ENCODE peak calls at places on chromosomes 2 and 18, in ten cellular contexts. J, I, X, W, L, P, N, H, F and R are unnamed samples. For H3K27me3, the result is how much of the 10 kb centered on the place peaks cover.

GRCh38 chr2:200086911-200087310 is 131.5 kb downstream of the MAIP1 start:
- DNase-seq in J (no peak), I (no peak), X (no peak), W (peak), L (no peak), P (no peak), N (no peak), H (no peak), F (no peak), R (no peak)

GRCh38 chr2:54577944-54578667 is 122.0 kb downstream of the SPTBN1 start:
- DNase-seq in J (no peak), I (no peak), X (no peak), W (no peak), L (no peak), P (no peak), N (no peak), H (no peak), F (no peak), R (no peak)

GRCh38 chr2:63628543-63628942 is 39.8 kb downstream of the MDH1 start:
- DNase-seq in J (no peak), I (no peak), X (no peak), W (no peak), L (no peak), P (no peak), N (no peak), H (no peak), F (no peak), R (no peak)

GRCh38 chr2:102048465-102048864 is 56.7 kb downstream of the IL1R2 start:
- DNase-seq in J (no peak), I (no peak), X (no peak), W (no peak), L (no peak), P (no peak), N (peak), H (peak), F (no peak), R (no peak)

GRCh38 chr18:34801769-34802168 is 91.7 kb downstream of the DTNA start:
- DNase-seq in J (no peak), I (no peak), X (no peak), W (no peak), L (no peak), P (no peak), N (peak), H (no peak), F (no peak), R (no peak)

GRCh38 chr2:69973335-69973735 is 11.9 kb upstream of the ASPRV1 start:
- DNase-seq in J (no peak), I (peak), X (no peak), W (no peak), L (peak), P (peak), N (peak), H (peak), F (no peak), R (peak)

GRCh38 chr18:55256568-55257289 is 297.5 kb upstream of the CCDC68 start:
- DNase-seq in J (no peak), I (no peak), X (no peak), W (no peak), L (no peak), P (no peak), N (no peak), H (no peak), F (no peak), R (no peak)

GRCh38 chr2:1207962-1208510 is 205.2 kb upstream of the TPO start:
- DNase-seq in J (no peak), I (no peak), X (no peak), W (no peak), L (no peak), P (no peak), N (no peak), H (no peak), F (no peak), R (no peak)

GRCh38 chr2:18077211-18077610 is 198.7 kb downstream of the KCNS3 start:
- DNase-seq in J (no peak), I (no peak), X (no peak), W (no peak), L (no peak), P (no peak), N (no peak), H (no peak), F (no peak), R (no peak)

GRCh38 chr2:173496746-173497145 is 142.1 kb downstream of the CDCA7 start:
- DNase-seq in J (no peak), I (peak), X (no peak), W (no peak), L (peak), P (no peak), N (peak), H (no peak), F (no peak), R (no peak)

GRCh38 chr2:120678251-120678650 is 57.4 kb upstream of the GLI2 start:
- DNase-seq in J (no peak), I (no peak), X (no peak), W (no peak), L (no peak), P (peak), N (peak), H (peak), F (no peak), R (no peak)

GRCh38 chr18:53018791-53019190 is 678.8 kb downstream of the DCC start:
- DNase-seq in J (no peak), I (no peak), X (no peak), W (no peak), L (no peak), P (no peak), N (no peak), H (no peak), F (no peak), R (no peak)

GRCh38 chr2:173511942-173512341 is 157.3 kb downstream of the CDCA7 start:
- DNase-seq in J (no peak), I (no peak), X (no peak), W (no peak), L (no peak), P (no peak), N (peak), H (no peak), F (no peak), R (no peak)

GRCh38 chr18:6633370-6633769 is 96.1 kb upstream of the ARHGAP28 start:
- DNase-seq in J (no peak), I (no peak), X (no peak), W (no peak), L (no peak), P (no peak), N (no peak), H (no peak), F (no peak), R (no peak)

GRCh38 chr2:124145982-124146381 is 120.9 kb downstream of the CNTNAP5 start:
- DNase-seq in J (no peak), I (no peak), X (no peak), W (no peak), L (no peak), P (no peak), N (no peak), H (no peak), F (no peak), R (no peak)

GRCh38 chr2:74602553-74603281 is 45.4 kb downstream of the M1AP start:
- DNase-seq in J (no peak), I (no peak), X (no peak), W (no peak), L (peak), P (no peak), N (peak), H (no peak), F (no peak), R (no peak)

GRCh38 chr18:67151366-67151765 is 365.2 kb downstream of the DSEL start:
- DNase-seq in J (no peak), I (no peak), X (no peak), W (no peak), L (no peak), P (no peak), N (no peak), H (no peak), F (no peak), R (no peak)

GRCh38 chr2:27095745-27096651 is 9.4 kb downstream of the KHK start:
- DNase-seq in J (peak), I (no peak), X (no peak), W (peak), L (no peak), P (peak), N (peak), H (no peak), F (peak), R (peak)

GRCh38 chr2:75289771-75290170 is 90.5 kb upstream of the TACR1 start:
- DNase-seq in J (no peak), I (no peak), X (no peak), W (no peak), L (no peak), P (no peak), N (peak), H (no peak), F (no peak), R (no peak)

GRCh38 chr2:158102446-158102845 is 770 bp downstream of the UPP2 start:
- DNase-seq in J (no peak), I (no peak), X (no peak), W (no peak), L (peak), P (no peak), N (no peak), H (no peak), F (no peak), R (no peak)

GRCh38 chr18:47545613-47546012 is 294.2 kb upstream of the SKOR2 start:
- DNase-seq in J (no peak), I (no peak), X (no peak), W (peak), L (no peak), P (no peak), N (no peak), H (no peak), F (no peak), R (no peak)

GRCh38 chr2:32418777-32419176 is 62.0 kb downstream of the BIRC6 start:
- DNase-seq in J (no peak), I (peak), X (no peak), W (no peak), L (no peak), P (no peak), N (peak), H (no peak), F (no peak), R (no peak)

GRCh38 chr18:77098554-77099174 is 33.9 kb downstream of the MBP start:
- DNase-seq in J (no peak), I (no peak), X (no peak), W (no peak), L (no peak), P (no peak), N (no peak), H (no peak), F (no peak), R (no peak)

GRCh38 chr2:26526589-26526988 is 48.7 kb upstream of the OTOF start:
- DNase-seq in J (no peak), I (no peak), X (no peak), W (no peak), L (no peak), P (no peak), N (no peak), H (no peak), F (no peak), R (no peak)

GRCh38 chr18:58699551-58699950 is 28.3 kb downstream of the MALT1 start:
- DNase-seq in J (no peak), I (no peak), X (no peak), W (no peak), L (no peak), P (no peak), N (no peak), H (no peak), F (no peak), R (no peak)

GRCh38 chr2:11357428-11357972 is 13.1 kb upstream of the ROCK2 start:
- DNase-seq in J (no peak), I (no peak), X (no peak), W (no peak), L (no peak), P (no peak), N (no peak), H (no peak), F (no peak), R (peak)

GRCh38 chr2:68252407-68253210 is at the start of gene PPP3R1:
- DNase-seq in J (peak), I (peak), X (peak), W (peak), L (peak), P (peak), N (peak), H (peak), F (peak), R (peak)

GRCh38 chr2:219728993-219729487 is 101.6 kb downstream of the SLC4A3 start:
- DNase-seq in J (no peak), I (no peak), X (no peak), W (no peak), L (no peak), P (no peak), N (no peak), H (no peak), F (no peak), R (no peak)

GRCh38 chr2:64858541-64859031 is 130.6 kb upstream of the SLC1A4 start:
- DNase-seq in J (no peak), I (no peak), X (no peak), W (no peak), L (no peak), P (peak), N (no peak), H (peak), F (no peak), R (no peak)

GRCh38 chr2:172307800-172308199 is 119.6 kb upstream of the ITGA6 start:
- DNase-seq in J (no peak), I (no peak), X (no peak), W (no peak), L (no peak), P (no peak), N (no peak), H (no peak), F (no peak), R (no peak)

GRCh38 chr2:26034597-26035067 is 748 bp downstream of the RAB10 start:
- DNase-seq in J (no peak), I (no peak), X (no peak), W (no peak), L (no peak), P (no peak), N (peak), H (no peak), F (no peak), R (no peak)

GRCh38 chr2:225076125-225076524 is 33.9 kb upstream of the DOCK10 start:
- DNase-seq in J (no peak), I (no peak), X (no peak), W (no peak), L (peak), P (no peak), N (peak), H (no peak), F (no peak), R (no peak)

GRCh38 chr2:119263656-119264055 is 40.0 kb downstream of the STEAP3 start:
- DNase-seq in J (no peak), I (no peak), X (no peak), W (no peak), L (no peak), P (no peak), N (no peak), H (no peak), F (no peak), R (no peak)

GRCh38 chr2:119263025-119263424 is 39.4 kb downstream of the STEAP3 start:
- DNase-seq in J (no peak), I (no peak), X (no peak), W (no peak), L (no peak), P (no peak), N (no peak), H (no peak), F (no peak), R (no peak)

GRCh38 chr2:119266091-119266589 is 42.5 kb downstream of the STEAP3 start:
- DNase-seq in J (no peak), I (no peak), X (no peak), W (no peak), L (no peak), P (no peak), N (no peak), H (no peak), F (no peak), R (no peak)

GRCh38 chr2:119265693-119266066 is 42.0 kb downstream of the STEAP3 start:
- DNase-seq in J (no peak), I (no peak), X (no peak), W (no peak), L (no peak), P (no peak), N (no peak), H (no peak), F (no peak), R (no peak)

GRCh38 chr2:119264781-119265692 is 41.4 kb downstream of the STEAP3 start:
- DNase-seq in J (peak), I (no peak), X (peak), W (peak), L (no peak), P (no peak), N (peak), H (no peak), F (peak), R (no peak)
- TF ChIP-seq CTCF in J (peak), I (peak), X (peak), W (peak), L (peak), P (peak), N (peak), H (peak), F (peak), R (peak)

GRCh38 chr2:47269316-47270232 is 114.5 kb upstream of the STPG4 start:
- DNase-seq in J (no peak), I (peak), X (peak), W (no peak), L (peak), P (no peak), N (peak), H (peak), F (no peak), R (peak)
- H3K4me3 ChIP-seq in J (no peak), I (no peak), X (no peak), W (no peak), L (no peak), P (no peak), N (no peak), H (no peak), F (no peak), R (no peak)

DNA sequence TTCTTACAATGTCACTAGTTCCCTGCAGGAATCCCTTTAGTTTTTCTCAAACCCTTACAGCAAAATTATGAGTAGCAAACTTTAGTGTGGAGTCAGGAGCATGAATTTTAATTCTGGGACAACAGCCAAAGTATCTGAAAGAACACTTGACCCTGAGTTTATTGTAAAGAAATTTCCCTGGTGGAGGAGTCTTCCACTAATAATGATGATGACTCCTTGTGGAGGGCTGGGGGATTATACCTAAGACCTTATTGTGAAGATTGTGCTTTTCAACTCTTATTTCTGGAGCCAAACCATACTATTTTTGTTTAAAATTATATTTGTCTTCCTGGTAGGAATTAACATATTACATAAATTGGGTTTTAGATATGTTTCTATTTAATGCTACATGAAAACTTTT is 217.0 kb downstream of the MYO3B start:
- DNase-seq in J (no peak), I (no peak), X (no peak), W (no peak), L (no peak), P (no peak), N (no peak), H (no peak), F (no peak), R (no peak)
- H3K27me3 ChIP-seq in J (under half), I (under half), X (under half), W (under half), L (under half), P (under half), N (under half), H (under half), F (under half), R (under half)

GRCh38 chr2:60331106-60331809 is 222.2 kb downstream of the BCL11A start:
- DNase-seq in J (no peak), I (no peak), X (no peak), W (no peak), L (no peak), P (no peak), N (no peak), H (no peak), F (no peak), R (no peak)
- TF ChIP-seq CTCF in J (no peak), I (no peak), X (no peak), W (no peak), L (no peak), P (no peak), N (no peak), H (no peak), F (no peak), R (no peak)

GRCh38 chr2:85133751-85134254 is 611 bp downstream of the TCF7L1 start:
- DNase-seq in J (no peak), I (no peak), X (no peak), W (peak), L (no peak), P (peak), N (peak), H (peak), F (peak), R (peak)
- H3K4me3 ChIP-seq in J (peak), I (peak), X (peak), W (peak), L (peak), P (peak), N (peak), H (peak), F (peak), R (peak)

GRCh38 chr2:110804915-110805314 is 72.5 kb downstream of the ACOXL start:
- DNase-seq in J (peak), I (no peak), X (no peak), W (no peak), L (no peak), P (no peak), N (no peak), H (no peak), F (no peak), R (no peak)
- H3K27me3 ChIP-seq in J (under half), I (under half), X (under half), W (half or more), L (under half), P (under half), N (under half), H (under half), F (under half), R (under half)